ENCODE peak calls at places on chromosome 20, in six cellular contexts. H is ovary, V is A549, R is transverse colon, S is sigmoid colon, Q is SK-N-SH. Z is an unnamed sample. For H3K4me1 and H3K9me3, the result is how much of the 10 kb centered on the place peaks cover.

GRCh38 chr20:32973077-32973717 is 31.0 kb downstream of the SUN5 start:
- DNase-seq in S (no peak), V (no peak), Q (no peak), R (no peak), H (no peak), Z (no peak)

GRCh38 chr20:32761831-32762753 is at the start of gene DNMT3B:
- DNase-seq in H (peak), Q (peak), V (peak), R (peak), S (peak), Z (peak)

GRCh38 chr20:922781-923180 is 6.6 kb upstream of the ANGPT4 start:
- DNase-seq in Q (no peak), V (no peak), H (no peak), R (no peak), S (no peak), Z (no peak)

GRCh38 chr20:33736962-33737361 is 5.2 kb downstream of the ZNF341 start:
- DNase-seq in S (no peak), Q (no peak), R (no peak), H (no peak), V (no peak), Z (no peak)

GRCh38 chr20:9627219-9627618 is 112.8 kb downstream of the LAMP5 start:
- DNase-seq in S (no peak), Q (no peak), R (no peak), V (no peak), H (no peak), Z (no peak)

GRCh38 chr20:663315-664090 is 10.5 kb upstream of the SRXN1 start:
- DNase-seq in H (no peak), V (no peak), Q (no peak), R (no peak), S (no peak), Z (no peak)

GRCh38 chr20:62629864-62630470 is 12.3 kb upstream of the SLCO4A1 start:
- DNase-seq in V (no peak), H (peak), R (no peak), Q (no peak), S (no peak), Z (no peak)

GRCh38 chr20:24616258-24617079 is 147.0 kb downstream of the SYNDIG1 start:
- DNase-seq in R (no peak), V (no peak), H (no peak), S (no peak), Q (no peak), Z (no peak)

GRCh38 chr20:59342017-59342957 is 41.9 kb downstream of the EDN3 start:
- DNase-seq in V (no peak), R (no peak), H (no peak), S (no peak), Q (no peak), Z (no peak)

GRCh38 chr20:58995461-58996225 is 11.4 kb downstream of the CTSZ start:
- DNase-seq in V (peak), S (no peak), R (no peak), Q (no peak), H (no peak), Z (no peak)

GRCh38 chr20:36924167-36925045 is 27.1 kb downstream of the SAMHD1 start:
- DNase-seq in S (no peak), H (no peak), R (no peak), Q (no peak), V (no peak), Z (no peak)

GRCh38 chr20:41072919-41073318 is 44.3 kb downstream of the TOP1 start:
- DNase-seq in S (no peak), H (no peak), V (no peak), R (no peak), Q (no peak), Z (no peak)
- TF ChIP-seq EP300 in S (no peak), H (no peak), V (no peak), R (no peak), Q (no peak), Z (no peak)

GRCh38 chr20:3545401-3545925 is 74.6 kb downstream of the ATRN start:
- DNase-seq in H (no peak), V (no peak), R (no peak), Q (no peak), S (no peak), Z (no peak)
- H3K4me1 ChIP-seq in H (under half), V (half or more), R (under half), Q (under half), S (under half), Z (under half)

GRCh38 chr20:60581606-60582005 is 623.4 kb downstream of the CDH26 start:
- DNase-seq in Q (no peak), S (no peak), H (no peak), V (no peak), R (no peak), Z (no peak)
- H3K9me3 ChIP-seq in Q (under half), S (under half), H (under half), V (under half), R (under half), Z (under half)

DNA sequence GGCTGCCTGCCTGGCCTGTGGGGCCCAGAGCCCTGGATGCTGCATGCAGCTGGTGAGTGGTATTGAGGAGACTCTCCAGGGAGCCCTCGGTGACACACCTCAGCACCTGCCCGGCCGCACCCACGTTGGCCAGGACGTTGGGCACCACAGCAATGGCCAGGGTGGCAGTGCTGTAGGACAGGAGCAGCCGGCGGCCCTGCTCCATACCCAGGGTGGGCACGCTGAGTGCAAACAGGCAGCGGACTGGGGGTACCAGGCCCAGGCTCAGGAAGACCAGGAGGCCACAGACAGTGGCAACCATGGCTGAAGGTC is 4.7 kb downstream of the OCSTAMP start:
- DNase-seq in Q (no peak), S (no peak), V (no peak), R (no peak), H (no peak), Z (no peak)
- TF ChIP-seq EP300 in Q (no peak), S (no peak), V (no peak), R (no peak), H (no peak), Z (no peak)

GRCh38 chr20:57627972-57628650 is 7.9 kb upstream of the ZBP1 start:
- DNase-seq in S (no peak), Q (no peak), H (no peak), V (no peak), R (peak), Z (peak)

GRCh38 chr20:57625978-57626377 is 5.8 kb upstream of the ZBP1 start:
- DNase-seq in R (no peak), S (no peak), Q (no peak), V (no peak), H (no peak), Z (no peak)

GRCh38 chr20:57629976-57630525 is 9.8 kb upstream of the ZBP1 start:
- DNase-seq in V (no peak), Q (no peak), S (no peak), H (no peak), R (no peak), Z (no peak)

GRCh38 chr20:57625181-57625958 is 5.1 kb upstream of the ZBP1 start:
- DNase-seq in V (no peak), Q (no peak), R (no peak), S (no peak), H (no peak), Z (no peak)

DNA sequence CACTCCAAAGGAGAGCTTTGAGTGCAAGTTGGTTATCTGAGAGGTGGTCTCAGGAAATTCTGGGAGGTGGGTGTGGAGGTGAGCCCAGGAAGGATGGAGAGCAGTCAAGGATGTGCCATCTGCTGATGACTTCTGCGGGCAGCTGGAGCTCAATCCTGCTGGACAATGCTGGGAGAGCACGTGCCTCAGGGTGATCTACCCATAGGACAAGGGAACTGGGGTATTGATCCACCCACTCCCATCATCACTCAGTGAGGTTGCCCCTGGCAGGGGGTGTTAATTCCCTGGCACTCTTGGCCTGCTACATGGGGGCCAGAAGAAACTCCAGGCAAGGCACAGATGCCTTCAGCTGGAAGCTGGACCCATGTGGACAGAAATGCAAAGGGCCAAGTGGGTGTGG is 7.1 kb upstream of the ZBP1 start:
- DNase-seq in R (no peak), V (no peak), Q (no peak), H (no peak), S (no peak), Z (no peak)
- H3K4me1 ChIP-seq in R (under half), V (under half), Q (under half), H (under half), S (under half), Z (under half)

GRCh38 chr20:49281059-49281912 is 3.4 kb upstream of the ZNFX1 start:
- DNase-seq in R (no peak), V (peak), Q (no peak), S (no peak), H (no peak), Z (no peak)
- H3K9me3 ChIP-seq in R (under half), V (under half), Q (under half), S (under half), H (under half), Z (under half)

Z was measured in tibial nerve.